ENCODE peak calls at places on chromosome 16, in eight cellular contexts. W, P, I, D, O, U, Y and B are unnamed samples.

GRCh38 chr16:67245674-67246080 is 1.6 kb downstream of the FHOD1 start:
- DNase-seq in W (no peak), P (peak), I (no peak), D (no peak), O (no peak), U (no peak), Y (no peak), B (no peak)

GRCh38 chr16:30964540-30965226 is 7.1 kb downstream of the SETD1A start:
- DNase-seq in W (no peak), P (no peak), I (no peak), D (no peak), O (no peak), U (no peak), Y (no peak), B (no peak)

GRCh38 chr16:2009791-2010510 is at the start of gene ZNF598:
- DNase-seq in W (peak), P (peak), I (peak), D (peak), O (peak), U (no peak), Y (peak), B (peak)

GRCh38 chr16:22071352-22071923 is 20.9 kb upstream of the VWA3A start:
- DNase-seq in W (no peak), P (peak), I (peak), D (peak), O (no peak), U (no peak), Y (no peak), B (no peak)

GRCh38 chr16:30658731-30659506 is 688 bp downstream of the FBRS start:
- DNase-seq in W (peak), P (peak), I (peak), D (peak), O (peak), U (peak), Y (peak), B (peak)

GRCh38 chr16:66658143-66658859 is 38.2 kb downstream of the CMTM4 start:
- DNase-seq in W (no peak), P (no peak), I (no peak), D (no peak), O (no peak), U (no peak), Y (no peak), B (no peak)

GRCh38 chr16:21645261-21645721 is 7.1 kb downstream of the IGSF6 start:
- DNase-seq in W (no peak), P (no peak), I (no peak), D (peak), O (no peak), U (no peak), Y (peak), B (no peak)

GRCh38 chr16:2178321-2179106 is 17.9 kb downstream of the CASKIN1 start:
- DNase-seq in W (no peak), P (no peak), I (peak), D (peak), O (no peak), U (no peak), Y (peak), B (peak)

GRCh38 chr16:17548825-17549224 is 78.1 kb upstream of the XYLT1 start:
- DNase-seq in W (no peak), P (no peak), I (no peak), D (no peak), O (no peak), U (no peak), Y (no peak), B (no peak)

GRCh38 chr16:17541324-17541723 is 70.6 kb upstream of the XYLT1 start:
- DNase-seq in W (no peak), P (no peak), I (no peak), D (no peak), O (no peak), U (no peak), Y (no peak), B (no peak)

GRCh38 chr16:17543073-17543472 is 72.3 kb upstream of the XYLT1 start:
- DNase-seq in W (no peak), P (no peak), I (no peak), D (no peak), O (no peak), U (no peak), Y (no peak), B (no peak)

GRCh38 chr16:17544304-17544703 is 73.5 kb upstream of the XYLT1 start:
- DNase-seq in W (no peak), P (no peak), I (no peak), D (no peak), O (no peak), U (no peak), Y (no peak), B (no peak)

DNA sequence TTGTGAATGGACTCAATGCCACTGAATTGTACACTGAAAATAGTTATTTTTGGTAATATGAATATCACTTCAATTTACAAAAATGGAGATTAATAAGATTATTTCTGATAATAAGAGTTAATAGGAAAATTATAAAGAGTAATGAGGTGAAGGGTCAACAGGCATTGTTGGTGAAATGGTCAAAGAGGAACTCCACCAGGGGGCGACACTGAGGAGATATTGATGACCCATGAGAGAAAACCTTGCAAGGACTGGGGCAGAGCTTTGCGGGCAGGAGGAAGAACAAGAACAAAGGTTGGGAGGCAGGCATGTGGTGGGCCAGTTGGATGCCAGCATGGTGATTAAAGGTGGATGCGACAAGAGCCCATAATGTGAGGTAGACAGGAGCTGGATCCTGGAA is 74.0 kb upstream of the XYLT1 start:
- DNase-seq in W (no peak), P (no peak), I (peak), D (no peak), O (no peak), U (no peak), Y (no peak), B (no peak)
- TF ChIP-seq CTCF in W (no peak), P (no peak), I (peak), D (no peak), O (peak), U (no peak), Y (peak), B (peak)

GRCh38 chr16:14378684-14379467 is 251.2 kb downstream of the PARN start:
- DNase-seq in W (no peak), P (peak), I (no peak), D (no peak), O (no peak), U (no peak), Y (no peak), B (no peak)
- TF ChIP-seq CTCF in W (no peak), P (no peak), I (no peak), D (no peak), O (no peak), U (no peak), Y (no peak), B (no peak)

GRCh38 chr16:87697792-87698191 is 68.0 kb downstream of the KLHDC4 start:
- DNase-seq in W (no peak), P (no peak), I (no peak), D (no peak), O (no peak), U (no peak), Y (no peak), B (no peak)
- TF ChIP-seq CTCF in W (no peak), P (no peak), I (no peak), D (no peak), O (no peak), U (no peak), Y (no peak), B (no peak)

DNA sequence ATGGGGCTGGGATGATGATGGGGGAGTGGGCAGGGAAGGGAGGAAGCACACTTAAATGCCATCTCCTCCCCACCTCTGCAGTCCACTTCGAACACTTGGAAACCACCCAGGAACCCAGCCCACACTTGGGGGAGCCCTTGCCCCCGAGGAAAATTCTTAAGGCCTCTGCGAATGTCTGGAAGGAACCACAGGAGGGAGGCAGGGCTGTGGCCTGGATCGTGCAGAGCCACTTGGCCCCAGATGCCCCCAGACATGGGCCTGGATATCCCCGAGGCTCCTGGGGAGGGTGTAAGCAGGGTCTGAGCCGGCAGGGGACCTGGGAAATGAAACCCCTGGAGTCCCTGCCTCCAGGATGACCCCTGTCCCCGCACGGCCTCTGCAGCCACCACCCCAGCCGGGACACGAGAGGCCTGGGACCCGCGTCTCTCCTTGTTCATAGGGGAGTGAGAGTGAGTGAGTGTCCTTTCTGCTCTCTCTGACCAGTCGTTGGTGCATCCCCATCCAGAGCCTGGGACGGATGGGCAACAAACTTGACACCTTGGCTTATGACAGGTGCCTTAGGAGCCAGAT is 11.8 kb upstream of the MTSS2 start:
- DNase-seq in W (no peak), P (no peak), I (no peak), D (no peak), O (no peak), U (no peak), Y (no peak), B (no peak)
- TF ChIP-seq CTCF in W (no peak), P (no peak), I (no peak), D (no peak), O (no peak), U (no peak), Y (no peak), B (no peak)

DNA sequence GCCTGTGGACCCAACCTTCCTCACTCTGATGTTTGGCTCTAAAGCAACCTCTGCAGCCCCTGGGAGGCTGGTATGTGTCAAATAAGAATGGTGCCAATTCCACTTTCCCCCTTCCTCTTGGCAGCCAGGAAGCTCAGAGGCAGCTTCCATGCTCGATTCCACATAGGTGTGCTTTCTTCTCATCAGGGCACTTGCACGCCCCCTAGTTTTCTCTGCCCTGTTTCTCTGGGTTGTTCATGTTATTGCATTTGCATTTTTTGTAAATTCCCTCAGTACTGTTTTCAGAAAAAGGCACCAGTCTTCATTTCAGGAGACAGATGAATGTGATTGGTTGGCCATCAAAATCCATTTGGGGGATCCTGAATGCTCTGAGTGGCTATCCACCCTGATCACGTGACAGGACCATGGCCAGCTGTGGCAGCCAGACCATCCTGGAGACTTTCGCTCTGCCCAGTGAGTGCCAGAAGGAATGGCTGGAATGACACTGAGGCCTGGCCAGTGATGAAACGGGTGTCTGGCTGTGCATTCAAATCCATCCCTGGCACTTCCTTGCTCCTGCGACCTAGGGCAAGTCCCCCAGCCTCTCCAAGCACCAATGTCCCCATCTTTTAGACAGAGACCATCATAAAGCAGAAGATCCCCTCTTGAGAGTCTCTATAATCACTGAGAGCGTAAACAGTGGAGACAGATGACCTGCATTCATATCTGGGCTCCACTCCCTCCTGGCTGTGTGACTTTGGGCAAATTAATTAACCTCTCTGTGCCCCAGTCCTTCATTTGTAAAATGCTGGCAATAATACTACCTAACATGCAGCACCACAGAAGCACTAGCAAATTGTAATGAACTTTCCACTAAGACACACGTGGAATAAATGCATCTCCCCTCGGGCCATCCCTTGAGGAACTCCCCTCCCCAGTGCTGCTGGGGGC is 56.4 kb downstream of the CNGB1 start:
- DNase-seq in W (no peak), P (no peak), I (no peak), D (no peak), O (no peak), U (no peak), Y (no peak), B (no peak)
- TF ChIP-seq CTCF in W (no peak), P (no peak), I (no peak), D (no peak), O (no peak), U (no peak), Y (no peak), B (no peak)

DNA sequence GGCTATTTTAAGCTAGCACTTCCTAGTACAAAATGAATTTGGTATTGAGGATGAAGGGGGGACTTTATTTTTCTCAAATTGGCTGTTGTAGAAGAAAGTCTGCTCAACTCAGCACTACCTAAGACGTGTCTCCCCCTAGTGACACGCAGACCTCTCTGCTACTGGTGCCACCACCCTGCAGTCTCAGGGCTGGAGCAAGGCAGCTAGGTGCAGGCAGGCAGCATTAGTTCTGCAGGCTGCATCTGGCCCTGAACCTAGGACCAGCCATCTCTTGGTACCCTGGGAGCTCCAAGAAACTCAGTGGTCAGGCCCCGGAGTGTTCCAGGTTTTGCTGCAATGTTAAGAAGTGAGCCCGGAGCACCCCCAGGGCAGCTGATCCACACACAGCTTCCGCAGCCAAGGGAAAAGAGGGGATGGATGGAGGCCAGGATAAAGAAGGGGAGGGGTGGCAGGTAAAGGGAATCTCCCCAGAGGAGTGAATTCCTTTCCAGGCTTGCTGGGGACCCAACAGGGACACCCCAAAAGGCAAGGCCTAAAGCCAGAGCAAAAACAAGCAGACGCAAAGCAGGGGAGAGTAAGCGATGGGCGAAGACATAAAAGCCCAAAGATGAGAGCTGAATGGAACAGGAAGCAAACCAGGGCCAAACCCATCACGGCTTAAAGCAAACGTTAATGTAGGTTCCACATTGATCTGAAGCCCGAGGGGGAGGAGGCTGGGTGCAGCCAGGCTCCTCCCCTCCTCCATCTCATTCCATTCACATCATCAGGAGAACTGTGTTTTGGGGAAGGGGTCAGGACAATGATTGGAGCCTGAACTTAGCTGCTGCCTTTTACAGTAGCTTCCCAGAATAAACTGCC is 200.5 kb downstream of the ZFHX3 start:
- DNase-seq in W (peak), P (peak), I (peak), D (peak), O (no peak), U (no peak), Y (no peak), B (peak)
- TF ChIP-seq CTCF in W (peak), P (peak), I (peak), D (peak), O (peak), U (peak), Y (no peak), B (peak)

GRCh38 chr16:75481475-75481874 is 13.8 kb downstream of the CHST6 start:
- DNase-seq in W (no peak), P (no peak), I (no peak), D (no peak), O (no peak), U (no peak), Y (no peak), B (no peak)
- TF ChIP-seq CTCF in W (no peak), P (no peak), I (no peak), D (no peak), O (no peak), U (no peak), Y (no peak), B (no peak)

GRCh38 chr16:62194828-62195227 is 158.6 kb upstream of the CDH8 start:
- DNase-seq in W (no peak), P (peak), I (no peak), D (no peak), O (no peak), U (no peak), Y (no peak), B (no peak)

DNA sequence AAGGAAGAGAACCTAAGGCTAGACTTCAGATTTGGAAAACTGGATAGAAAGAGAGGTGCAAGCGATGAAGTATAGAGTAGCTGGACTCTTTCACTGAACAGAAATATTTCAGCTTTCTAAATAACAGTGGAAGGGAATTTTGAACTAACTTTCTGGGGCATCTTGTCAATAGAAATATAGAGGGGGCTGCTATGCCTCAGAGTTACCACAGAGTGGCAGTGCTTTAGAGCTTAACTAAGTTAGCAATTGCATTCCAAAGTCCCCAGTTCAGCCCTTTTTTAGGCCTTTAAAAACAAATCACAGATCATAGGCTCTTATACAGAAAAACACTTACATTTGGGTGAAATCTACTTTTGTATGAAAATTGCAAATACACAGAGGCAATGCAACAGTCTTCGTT is 154.2 kb upstream of the CDH8 start:
- DNase-seq in W (no peak), P (peak), I (peak), D (no peak), O (no peak), U (peak), Y (no peak), B (no peak)
- TF ChIP-seq CTCF in W (peak), P (peak), I (peak), D (no peak), O (peak), U (peak), Y (no peak), B (peak)

GRCh38 chr16:57281791-57282190 is 2.7 kb downstream of the PLLP start:
- DNase-seq in W (no peak), P (no peak), I (no peak), D (no peak), O (no peak), U (no peak), Y (no peak), B (no peak)
- TF ChIP-seq CTCF in W (no peak), P (no peak), I (no peak), D (no peak), O (no peak), U (no peak), Y (no peak), B (no peak)

DNA sequence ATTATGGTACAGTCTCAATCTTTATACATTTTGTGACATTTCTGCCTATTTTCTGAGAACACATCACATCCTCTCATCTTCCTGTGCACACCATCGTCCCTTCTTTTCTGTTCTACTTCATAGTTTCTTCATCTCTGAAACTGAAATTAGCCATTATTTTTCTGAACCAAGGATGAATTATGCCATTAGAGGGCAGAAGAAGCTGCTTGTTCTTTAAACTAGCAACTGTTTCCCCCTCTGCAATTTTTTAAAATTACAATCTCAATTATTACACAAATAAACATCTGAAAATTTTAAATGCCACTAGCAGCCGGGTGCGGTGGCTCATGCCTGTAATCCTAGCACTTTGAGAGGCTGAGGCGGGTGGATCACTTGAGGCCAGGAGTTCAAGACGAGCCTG is 41.3 kb downstream of the RBBP6 start:
- DNase-seq in W (no peak), P (peak), I (no peak), D (peak), O (no peak), U (no peak), Y (no peak), B (no peak)
- TF ChIP-seq CTCF in W (no peak), P (peak), I (peak), D (peak), O (peak), U (peak), Y (no peak), B (no peak)